ENCODE peak calls at places on chromosomes 4 and X, in nine cellular contexts. One of them, this sample, is unnamed.

GRCh38 chrX:74248889-74249288 is 55.1 kb upstream of the ZCCHC13 start:
- DNase-seq in naive thymus-derived CD8-positive, alpha-beta T cell: no peak
- DNase-seq in activated T-cell treated with anti-CD3 and anti-CD28 coated beads, Interleukin-2, amount 50 U/mL, for 24 hours: no peak
- DNase-seq in AG04449: no peak
- DNase-seq in HuH-7: no peak
- DNase-seq in globus pallidus: no peak
- DNase-seq in HFFc6: no peak
- DNase-seq in fibroblast of lung: peak; percentile 8
- DNase-seq in GDM1: no peak
- DNase-seq in this sample: no peak

GRCh38 chr4:151604238-151604637 is 156.6 kb downstream of the GATB start:
- DNase-seq in naive thymus-derived CD8-positive, alpha-beta T cell: no peak
- DNase-seq in activated T-cell treated with anti-CD3 and anti-CD28 coated beads, Interleukin-2, amount 50 U/mL, for 24 hours: no peak
- DNase-seq in AG04449: no peak
- DNase-seq in HuH-7: no peak
- DNase-seq in globus pallidus: no peak
- DNase-seq in HFFc6: peak; percentile 12
- DNase-seq in fibroblast of lung: peak; percentile 16
- DNase-seq in GDM1: no peak
- DNase-seq in this sample: no peak

GRCh38 chr4:178198691-178199090 is 756.5 kb upstream of the AGA start:
- DNase-seq in naive thymus-derived CD8-positive, alpha-beta T cell: no peak
- DNase-seq in activated T-cell treated with anti-CD3 and anti-CD28 coated beads, Interleukin-2, amount 50 U/mL, for 24 hours: no peak
- DNase-seq in AG04449: no peak
- DNase-seq in HuH-7: no peak
- DNase-seq in globus pallidus: no peak
- DNase-seq in HFFc6: no peak
- DNase-seq in fibroblast of lung: peak; percentile 74
- DNase-seq in GDM1: no peak
- DNase-seq in this sample: no peak

GRCh38 chr4:94605241-94605640 is 152.5 kb upstream of the BMPR1B start:
- DNase-seq in naive thymus-derived CD8-positive, alpha-beta T cell: no peak
- DNase-seq in activated T-cell treated with anti-CD3 and anti-CD28 coated beads, Interleukin-2, amount 50 U/mL, for 24 hours: no peak
- DNase-seq in AG04449: no peak
- DNase-seq in HuH-7: no peak
- DNase-seq in globus pallidus: no peak
- DNase-seq in HFFc6: no peak
- DNase-seq in fibroblast of lung: peak; percentile 25
- DNase-seq in GDM1: no peak
- DNase-seq in this sample: no peak

GRCh38 chr4:25440478-25441030 is 63.5 kb downstream of the ANAPC4 start:
- DNase-seq in naive thymus-derived CD8-positive, alpha-beta T cell: no peak
- DNase-seq in activated T-cell treated with anti-CD3 and anti-CD28 coated beads, Interleukin-2, amount 50 U/mL, for 24 hours: no peak
- DNase-seq in AG04449: no peak
- DNase-seq in HuH-7: no peak
- DNase-seq in globus pallidus: peak; percentile 43
- DNase-seq in HFFc6: no peak
- DNase-seq in fibroblast of lung: peak; percentile 19
- DNase-seq in GDM1: no peak
- DNase-seq in this sample: no peak

GRCh38 chr4:33625762-33626161 is 2618.6 kb downstream of the ARAP2 start:
- DNase-seq in naive thymus-derived CD8-positive, alpha-beta T cell: no peak
- DNase-seq in activated T-cell treated with anti-CD3 and anti-CD28 coated beads, Interleukin-2, amount 50 U/mL, for 24 hours: no peak
- DNase-seq in AG04449: no peak
- DNase-seq in HuH-7: no peak
- DNase-seq in globus pallidus: peak; percentile 20
- DNase-seq in HFFc6: no peak
- DNase-seq in fibroblast of lung: no peak
- DNase-seq in GDM1: no peak
- DNase-seq in this sample: no peak

GRCh38 chr4:151152033-151152432 is 52.6 kb downstream of the RPS3A start:
- DNase-seq in naive thymus-derived CD8-positive, alpha-beta T cell: no peak
- DNase-seq in activated T-cell treated with anti-CD3 and anti-CD28 coated beads, Interleukin-2, amount 50 U/mL, for 24 hours: no peak
- DNase-seq in AG04449: no peak
- DNase-seq in HuH-7: no peak
- DNase-seq in globus pallidus: no peak
- DNase-seq in HFFc6: no peak
- DNase-seq in fibroblast of lung: peak; percentile 23
- DNase-seq in GDM1: no peak
- DNase-seq in this sample: no peak

GRCh38 chrX:47648376-47648775 is 2.0 kb downstream of the ELK1 start:
- DNase-seq in naive thymus-derived CD8-positive, alpha-beta T cell: no peak
- DNase-seq in activated T-cell treated with anti-CD3 and anti-CD28 coated beads, Interleukin-2, amount 50 U/mL, for 24 hours: no peak
- DNase-seq in AG04449: no peak
- DNase-seq in HuH-7: no peak
- DNase-seq in globus pallidus: no peak
- DNase-seq in HFFc6: no peak
- DNase-seq in fibroblast of lung: peak; percentile 22
- DNase-seq in GDM1: no peak
- DNase-seq in this sample: no peak

GRCh38 chr4:59729321-59729720 is 1470.8 kb upstream of the ADGRL3 start:
- DNase-seq in naive thymus-derived CD8-positive, alpha-beta T cell: no peak
- DNase-seq in activated T-cell treated with anti-CD3 and anti-CD28 coated beads, Interleukin-2, amount 50 U/mL, for 24 hours: no peak
- DNase-seq in AG04449: no peak
- DNase-seq in HuH-7: no peak
- DNase-seq in globus pallidus: no peak
- DNase-seq in HFFc6: no peak
- DNase-seq in fibroblast of lung: no peak
- DNase-seq in GDM1: no peak
- DNase-seq in this sample: no peak